ENCODE peak calls at places on chromosomes 2 and 18, in four cellular contexts. R is heart right ventricle, U is tibial nerve, C is thyroid gland. Z is an unnamed sample.

GRCh38 chr2:228771306-228771705 is 499.8 kb downstream of the PID1 start:
- DNase-seq in R (no peak), U (no peak), C (no peak), Z (no peak)

GRCh38 chr2:51760441-51760840 is 728.5 kb upstream of the NRXN1 start:
- DNase-seq in R (no peak), U (no peak), C (no peak), Z (no peak)

GRCh38 chr18:2606335-2606734 is 35.0 kb downstream of the NDC80 start:
- DNase-seq in R (no peak), U (no peak), C (no peak), Z (no peak)

GRCh38 chr2:237876056-237876439 is 16.6 kb downstream of the RAMP1 start:
- DNase-seq in R (no peak), U (no peak), C (no peak), Z (no peak)

GRCh38 chr2:229412686-229413085 is 141.6 kb upstream of the PID1 start:
- DNase-seq in R (no peak), U (no peak), C (peak; percentile 20), Z (no peak)

GRCh38 chr2:10239561-10239967 is 63.1 kb upstream of the HPCAL1 start:
- DNase-seq in R (no peak), U (no peak), C (no peak), Z (no peak)

GRCh38 chr2:168190590-168191336 is 56.6 kb downstream of the STK39 start:
- DNase-seq in R (no peak), U (no peak), C (no peak), Z (no peak)

GRCh38 chr2:64819774-64820688 is 166.3 kb upstream of the SERTAD2 start:
- DNase-seq in R (no peak), U (no peak), C (no peak), Z (no peak)

GRCh38 chr2:66872926-66873714 is 438.2 kb downstream of the MEIS1 start:
- DNase-seq in R (no peak), U (no peak), C (no peak), Z (no peak)

GRCh38 chr2:112542974-112543760 is 902 bp downstream of the POLR1B start:
- DNase-seq in R (no peak), U (no peak), C (peak; percentile 5), Z (no peak)

GRCh38 chr18:67301592-67301991 is 214.9 kb downstream of the DSEL start:
- DNase-seq in R (no peak), U (no peak), C (no peak), Z (no peak)

GRCh38 chr18:7803956-7804469 is 236.9 kb downstream of the PTPRM start:
- DNase-seq in R (no peak), U (no peak), C (no peak), Z (no peak)

GRCh38 chr2:156340818-156341481 is 8.4 kb upstream of the NR4A2 start:
- DNase-seq in R (no peak), U (no peak), C (no peak), Z (no peak)

DNA sequence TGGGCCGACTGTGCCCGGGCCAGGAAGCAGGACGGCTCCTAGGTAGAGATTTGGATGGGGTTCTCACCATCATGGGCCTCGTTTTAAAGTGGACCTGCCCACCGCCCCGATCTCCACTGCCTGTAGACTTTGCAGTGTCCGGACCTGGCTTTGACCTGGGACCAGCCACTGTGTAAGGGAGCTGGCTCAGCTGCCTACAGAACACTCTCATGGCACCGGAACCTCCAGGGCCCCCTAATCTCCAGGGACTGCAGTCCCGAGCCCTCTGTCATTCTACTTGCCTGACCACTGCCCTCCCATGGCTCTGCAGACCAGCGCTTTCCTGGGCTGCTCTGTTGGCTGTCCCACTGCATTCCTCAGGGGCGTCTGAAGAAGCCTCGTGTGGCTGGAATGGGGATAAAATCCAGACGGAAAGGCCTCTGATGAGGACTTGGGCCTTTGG is 120.8 kb downstream of the GLI2 start:
- DNase-seq in R (no peak), U (no peak), C (no peak), Z (no peak)
- TF ChIP-seq CTCF in R (no peak), U (no peak), C (no peak), Z (no peak)

GRCh38 chr18:12391487-12392136 is 14.6 kb upstream of the AFG3L2 start:
- DNase-seq in R (peak; percentile 58), U (no peak), C (peak; percentile 64), Z (peak; percentile 61)

GRCh38 chr18:12393510-12393909 is 14.2 kb upstream of the PRELID3A start:
- DNase-seq in R (no peak), U (no peak), C (no peak), Z (no peak)

GRCh38 chr18:12393998-12394397 is 13.7 kb upstream of the PRELID3A start:
- DNase-seq in R (no peak), U (no peak), C (no peak), Z (no peak)

GRCh38 chr18:12397254-12397653 is 10.5 kb upstream of the PRELID3A start:
- DNase-seq in R (no peak), U (no peak), C (no peak), Z (no peak)

DNA sequence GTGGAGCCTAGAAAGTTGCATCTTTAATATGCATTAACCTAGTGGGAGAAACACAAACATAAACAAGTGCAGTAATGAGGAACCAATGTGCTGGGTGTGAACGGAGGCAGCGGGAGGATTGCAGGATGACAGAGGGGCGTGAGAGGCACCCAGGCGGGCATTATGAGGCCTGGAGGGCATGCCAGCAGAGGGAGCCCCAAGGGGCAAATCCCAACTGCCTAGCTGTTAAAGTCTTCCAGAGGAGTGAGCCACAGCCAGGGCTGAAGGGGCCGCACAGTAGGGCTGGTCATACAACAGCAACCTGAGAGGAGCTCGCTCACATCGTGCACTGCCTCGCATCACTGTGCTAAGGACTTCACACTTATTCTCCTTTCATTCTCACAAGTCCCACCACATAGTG is 13.3 kb upstream of the PRELID3A start:
- DNase-seq in R (no peak), U (no peak), C (no peak), Z (no peak)
- TF ChIP-seq CTCF in R (no peak), U (no peak), C (no peak), Z (no peak)

DNA sequence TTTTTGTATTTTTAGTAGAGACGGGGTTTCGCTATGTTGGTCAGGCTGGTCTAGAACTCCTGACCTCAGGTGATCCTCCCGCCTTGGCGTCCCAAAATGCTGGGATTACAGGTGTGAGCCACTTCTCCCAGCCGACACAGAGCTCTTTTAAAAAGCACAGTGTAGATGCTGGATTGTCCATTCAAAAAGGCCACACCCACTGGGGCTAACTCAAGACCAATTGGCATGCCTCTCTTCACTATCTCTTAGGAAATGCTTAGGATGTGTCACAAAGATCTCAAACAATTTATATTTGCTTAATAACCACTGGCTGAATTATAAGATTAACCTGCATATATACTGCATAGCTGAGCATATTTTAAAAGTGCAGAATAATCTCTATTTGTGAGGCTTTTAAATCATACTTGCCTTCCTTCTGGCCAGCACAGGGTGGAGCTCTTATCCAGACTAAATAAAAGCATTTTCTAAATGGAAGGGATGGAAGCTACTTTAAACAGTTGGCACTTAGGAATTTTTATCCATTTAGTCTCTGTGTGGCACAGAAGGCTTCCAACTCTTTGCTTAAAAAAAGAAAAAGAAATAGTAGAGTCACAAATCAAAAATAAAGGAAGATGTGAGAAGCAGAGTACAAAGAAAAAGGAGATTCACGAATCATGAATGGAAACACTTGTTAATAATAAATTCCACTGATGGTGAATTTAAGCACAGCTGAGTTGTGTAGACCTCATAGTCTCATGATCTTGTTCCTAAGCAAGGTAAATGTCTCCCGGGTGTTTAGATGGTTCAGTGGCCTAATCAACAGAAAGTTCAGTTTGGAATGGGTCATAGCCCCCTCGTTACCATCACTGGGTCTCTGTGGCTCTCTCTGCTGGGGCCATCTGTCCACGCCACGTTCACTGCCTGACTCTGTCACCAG is 22.4 kb downstream of the CRYGD start:
- DNase-seq in R (no peak), U (no peak), C (no peak), Z (no peak)
- TF ChIP-seq CTCF in R (no peak), U (no peak), C (no peak), Z (no peak)

DNA sequence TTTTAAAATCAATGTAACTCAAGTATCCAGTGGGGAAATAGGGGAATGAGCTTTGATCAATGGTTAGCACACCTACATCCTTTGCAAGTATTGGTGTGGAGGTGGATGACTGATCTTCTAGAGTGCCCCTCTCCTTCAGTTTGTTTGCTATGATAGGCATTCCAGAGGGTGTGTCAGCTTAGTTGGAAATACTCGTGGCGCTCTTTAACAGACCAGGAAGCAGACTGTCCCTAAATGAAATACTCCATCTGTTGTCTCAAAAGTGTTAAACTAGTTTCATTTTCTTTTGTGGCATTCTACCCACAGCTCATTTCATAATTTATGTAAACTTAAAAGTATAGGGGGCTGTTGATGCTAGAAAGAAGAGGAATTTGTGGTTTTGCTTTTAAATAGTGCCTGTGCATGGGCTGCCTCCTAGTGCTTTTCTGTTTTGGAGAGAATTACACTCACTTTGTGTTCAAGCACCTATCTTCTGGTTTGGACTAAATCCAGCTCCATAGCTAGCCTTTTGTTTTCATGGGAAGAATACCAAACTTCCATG is 66.2 kb downstream of the STAT1 start:
- DNase-seq in R (no peak), U (no peak), C (peak; percentile 27), Z (no peak)
- TF ChIP-seq CTCF in R (no peak), U (no peak), C (no peak), Z (no peak)